ENCODE peak calls at places on chromosomes 11 and 22, in six cellular contexts. W, X, H, Q, K and U are unnamed samples.

GRCh38 chr22:25113316-25113721 is 86.3 kb upstream of the CRYBB3 start:
- DNase-seq in Q (no peak), W (no peak), X (no peak), H (no peak), K (no peak), U (no peak)

GRCh38 chr11:59199546-59200420 is 12.9 kb downstream of the MPEG1 start:
- DNase-seq in K (no peak), H (no peak), X (no peak), Q (no peak), W (no peak), U (peak)

GRCh38 chr22:49768961-49769690 is 58.5 kb downstream of the BRD1 start:
- DNase-seq in W (no peak), H (peak), K (no peak), X (no peak), Q (peak), U (no peak)

GRCh38 chr22:25382762-25383161 is 163.3 kb downstream of the CRYBB2 start:
- DNase-seq in X (no peak), K (no peak), Q (no peak), H (no peak), W (no peak), U (no peak)

GRCh38 chr11:62646825-62647608 is 604 bp upstream of the GANAB start:
- DNase-seq in Q (peak), X (no peak), W (no peak), K (peak), H (no peak), U (no peak)

GRCh38 chr11:36164522-36165250 is 124.5 kb downstream of the COMMD9 start:
- DNase-seq in Q (no peak), K (no peak), X (no peak), H (peak), W (no peak), U (no peak)

GRCh38 chr11:1296287-1296686 is 13.1 kb downstream of the TOLLIP start:
- DNase-seq in X (no peak), Q (no peak), K (no peak), H (no peak), W (no peak), U (no peak)

GRCh38 chr11:19025799-19026406 is 34.6 kb downstream of the MRGPRX2 start:
- DNase-seq in X (no peak), H (peak), W (no peak), Q (peak), K (no peak), U (no peak)

GRCh38 chr11:119306373-119306890 is 10.5 kb downstream of the MCAM start:
- DNase-seq in W (no peak), Q (no peak), H (peak), K (no peak), X (no peak), U (no peak)

GRCh38 chr11:19982761-19983495 is 177.3 kb downstream of the DBX1 start:
- DNase-seq in H (peak), Q (no peak), W (no peak), X (no peak), K (no peak), U (no peak)

GRCh38 chr22:39734866-39735265 is 158.7 kb downstream of the ENTHD1 start:
- DNase-seq in H (no peak), W (no peak), Q (no peak), K (no peak), X (no peak), U (no peak)

GRCh38 chr22:29219881-29220670 is 14.4 kb downstream of the EMID1 start:
- DNase-seq in H (no peak), W (no peak), Q (peak), K (no peak), X (peak), U (no peak)

GRCh38 chr11:67601098-67601497 is 5.6 kb upstream of the NDUFV1 start:
- DNase-seq in K (no peak), Q (no peak), W (no peak), H (no peak), X (no peak), U (no peak)

GRCh38 chr11:35364101-35364780 is 55.1 kb downstream of the SLC1A2 start:
- DNase-seq in K (no peak), X (no peak), Q (no peak), H (peak), W (no peak), U (no peak)

GRCh38 chr22:23225724-23226496 is 45.6 kb downstream of the BCR start:
- DNase-seq in K (peak), H (no peak), W (no peak), X (no peak), Q (no peak), U (no peak)

DNA sequence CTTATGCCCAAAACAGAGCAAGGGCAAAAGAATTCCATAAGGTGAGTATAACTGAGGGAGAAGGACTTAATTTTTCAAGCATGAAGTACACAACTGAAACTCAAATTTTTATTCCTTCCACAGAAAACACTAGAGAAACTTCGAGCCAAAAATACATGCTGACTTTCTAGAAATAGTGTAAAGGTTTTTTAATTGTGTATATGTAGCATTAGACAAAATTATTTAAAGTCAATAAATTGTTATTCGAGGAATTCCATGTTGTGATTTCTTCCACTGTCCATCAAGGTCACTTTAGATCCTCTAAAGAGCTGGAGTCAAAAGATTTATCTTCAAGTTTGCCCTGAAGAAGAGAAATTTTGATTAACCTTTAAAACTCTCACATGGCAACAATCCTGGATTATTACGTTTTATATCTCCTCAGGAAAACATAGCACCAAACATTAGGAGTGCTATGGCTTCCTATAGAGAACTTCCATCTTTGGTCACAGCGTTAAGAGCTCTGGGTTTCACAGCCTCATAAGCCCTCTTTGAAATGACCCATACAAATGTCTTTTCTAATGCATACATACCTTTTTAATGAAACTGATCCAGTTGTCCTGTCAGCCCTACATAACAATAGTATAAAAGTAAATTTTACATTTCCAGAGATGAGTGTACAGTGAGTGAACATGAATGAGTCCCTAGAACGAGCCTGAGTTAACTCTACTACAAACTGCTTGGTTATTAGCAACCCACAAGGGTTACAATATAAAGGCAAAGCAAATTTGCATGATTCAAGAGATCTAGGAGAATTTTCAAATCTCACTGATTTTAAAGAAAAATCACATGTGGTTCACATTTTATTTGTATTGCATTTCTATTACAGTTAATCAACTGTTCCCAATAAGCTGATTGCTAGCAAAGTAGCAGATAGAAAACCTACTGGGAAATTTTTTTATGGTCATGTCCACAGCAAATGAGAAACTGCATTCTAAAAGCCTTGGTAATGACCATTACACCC is 10.9 kb downstream of the TAF1D start:
- DNase-seq in Q (no peak), K (no peak), H (no peak), W (no peak), X (no peak), U (no peak)
- H3K9ac ChIP-seq in Q (no peak), K (no peak), H (no peak), W (no peak), X (no peak), U (no peak)

GRCh38 chr11:65578667-65579066 is 2.8 kb downstream of the EHBP1L1 start:
- DNase-seq in H (no peak), Q (no peak), W (no peak), K (no peak), X (no peak), U (no peak)
- TF ChIP-seq USF2 in H (no peak), Q (no peak), W (no peak), K (no peak), X (no peak), U (no peak)

GRCh38 chr11:46338636-46338987 is 8.7 kb upstream of the DGKZ start:
- DNase-seq in H (peak), X (no peak), Q (no peak), K (no peak), W (no peak), U (no peak)

GRCh38 chr11:46341454-46341853 is 5.8 kb upstream of the DGKZ start:
- DNase-seq in Q (no peak), K (no peak), W (no peak), X (no peak), H (no peak), U (no peak)

GRCh38 chr11:46339816-46340215 is 7.4 kb upstream of the DGKZ start:
- DNase-seq in K (no peak), X (no peak), Q (no peak), W (no peak), H (no peak), U (no peak)

GRCh38 chr11:46337626-46338345 is 9.5 kb upstream of the DGKZ start:
- DNase-seq in H (no peak), Q (no peak), K (no peak), W (no peak), X (no peak), U (no peak)

DNA sequence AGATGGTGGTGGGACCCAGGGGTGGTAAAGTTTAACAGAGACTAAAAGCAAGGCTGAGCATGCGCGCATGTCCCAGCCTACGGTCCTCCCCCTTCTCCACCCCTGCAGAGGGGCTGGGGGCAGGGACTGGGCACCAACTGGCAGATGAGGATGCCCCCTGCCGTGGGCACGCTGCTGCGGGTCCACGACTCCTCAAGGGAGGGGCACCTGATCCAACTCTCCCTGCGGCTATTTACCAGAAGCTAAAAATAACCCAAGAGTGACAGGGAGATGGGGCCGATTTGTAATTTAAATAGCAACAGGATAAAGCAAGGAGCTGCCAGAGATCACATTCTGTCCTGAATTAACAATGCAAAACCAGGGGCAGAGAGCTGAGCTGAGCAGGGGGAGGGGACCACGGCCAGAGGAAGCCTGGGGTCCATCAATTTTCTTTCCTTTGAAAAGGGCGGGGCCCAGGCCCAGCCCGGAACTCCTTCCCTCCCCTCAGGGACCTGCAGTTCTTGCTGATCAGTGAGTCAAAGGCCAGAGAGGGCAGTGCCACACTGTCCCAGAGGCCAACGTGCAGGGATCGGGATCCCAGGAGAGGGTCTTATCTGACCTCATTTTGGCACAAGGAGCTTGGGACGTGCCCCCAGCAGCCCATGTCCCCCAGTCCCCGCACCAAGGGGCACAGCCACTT is 8.1 kb upstream of the DGKZ start:
- DNase-seq in K (no peak), W (peak), Q (no peak), H (no peak), X (no peak), U (no peak)
- H3K9ac ChIP-seq in K (no peak), W (peak), Q (no peak), H (no peak), X (no peak), U (no peak)

DNA sequence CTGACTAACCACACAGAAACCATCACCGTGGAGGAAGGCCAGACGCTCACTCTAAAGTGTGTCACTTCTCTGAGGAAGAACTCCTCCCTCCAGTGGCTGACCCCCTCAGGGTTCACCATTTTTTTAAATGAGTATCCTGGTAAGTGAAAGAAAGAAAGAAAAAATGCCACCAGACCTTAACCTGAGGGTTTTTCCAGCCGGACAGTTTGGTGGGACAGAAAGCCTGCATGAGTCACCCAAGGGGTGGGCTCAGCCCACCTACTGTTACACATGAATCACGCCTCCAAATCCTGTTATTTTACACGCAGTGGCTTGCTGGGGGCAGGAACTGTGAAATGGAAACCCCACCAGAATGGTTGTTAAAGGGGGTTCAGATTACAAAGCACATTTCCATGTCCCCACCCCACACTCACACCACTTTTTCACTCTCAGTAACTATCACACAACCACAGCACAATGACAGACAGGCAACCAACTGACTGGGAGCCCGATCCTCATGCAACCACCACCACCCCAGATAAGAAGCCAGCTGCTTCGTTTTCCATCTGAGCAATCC is 11.9 kb downstream of the CRTAM start:
- DNase-seq in Q (no peak), H (peak), X (no peak), K (no peak), W (no peak), U (no peak)
- TF ChIP-seq USF2 in Q (no peak), H (no peak), X (no peak), K (no peak), W (no peak), U (no peak)

GRCh38 chr22:33851985-33852384 is 68.3 kb downstream of the LARGE1 start:
- DNase-seq in H (no peak), Q (no peak), X (no peak), K (no peak), W (no peak), U (no peak)
- H3K9ac ChIP-seq in H (no peak), Q (no peak), X (no peak), K (no peak), W (peak), U (no peak)

GRCh38 chr22:42150727-42151590 is 20.3 kb upstream of the CYP2D6 start:
- DNase-seq in W (no peak), Q (no peak), H (no peak), X (no peak), K (no peak), U (no peak)

GRCh38 chr22:42154293-42154692 is 23.7 kb upstream of the CYP2D6 start:
- DNase-seq in H (no peak), W (no peak), Q (no peak), K (no peak), X (no peak), U (no peak)

GRCh38 chr22:42154731-42155543 is 24.3 kb upstream of the CYP2D6 start:
- DNase-seq in Q (no peak), H (no peak), X (no peak), W (no peak), K (no peak), U (no peak)

GRCh38 chr22:42152661-42153270 is 22.2 kb upstream of the CYP2D6 start:
- DNase-seq in K (no peak), H (no peak), Q (no peak), X (no peak), W (no peak), U (no peak)

GRCh38 chr22:42151924-42152635 is 21.5 kb upstream of the CYP2D6 start:
- DNase-seq in K (peak), H (no peak), Q (no peak), X (no peak), W (no peak), U (no peak)
- TF ChIP-seq USF2 in K (no peak), H (no peak), Q (no peak), X (no peak), W (no peak), U (no peak)

DNA sequence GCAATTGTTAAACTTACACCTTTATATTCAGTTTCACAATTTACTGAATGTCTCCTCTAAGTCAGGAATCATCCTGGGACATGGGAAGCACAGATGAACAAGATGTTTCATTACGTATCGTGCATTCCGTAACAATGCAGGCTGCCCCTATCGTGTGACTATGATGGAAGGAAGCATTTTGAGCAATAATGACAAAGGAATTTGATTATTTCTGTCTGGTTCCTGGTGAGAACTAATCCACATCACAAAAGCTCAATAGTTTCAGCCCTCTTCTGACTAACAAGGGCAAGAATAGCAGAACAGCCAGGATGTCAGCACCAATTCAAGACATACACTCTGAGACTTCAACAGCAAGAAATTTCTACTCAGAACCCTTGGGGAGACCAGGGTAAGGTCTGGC is 14.5 kb downstream of the PISD start:
- DNase-seq in W (no peak), X (no peak), K (no peak), Q (no peak), H (peak), U (no peak)
- H3K9ac ChIP-seq in W (no peak), X (no peak), K (no peak), Q (no peak), H (peak), U (no peak)